ENCODE peak calls at places on chromosomes 12 and 14, in eight cellular contexts. One of them, this sample, is unnamed.

GRCh38 chr12:84506317-84506716 is 406.3 kb downstream of the SLC6A15 start:
- DNase-seq in T-helper 2 cell: no peak
- DNase-seq in activated CD4-positive, alpha-beta T cell treated with anti-CD3 and anti-CD28 coated beads, Interleukin-2, amount 10 ng/mL, durations not matched to agents 7 days and 5 days: no peak
- DNase-seq in right cardiac atrium: peak
- DNase-seq in activated T-cell treated with anti-CD3 and anti-CD28 coated beads for 1 hour: no peak
- DNase-seq in AG04449: no peak
- DNase-seq in activated CD4-positive, CD25-positive, alpha-beta regulatory T cell: no peak
- DNase-seq in left lobe of liver: no peak
- DNase-seq in this sample: no peak

GRCh38 chr14:71693373-71693772 is 238.9 kb upstream of the RGS6 start:
- DNase-seq in T-helper 2 cell: no peak
- DNase-seq in activated CD4-positive, alpha-beta T cell treated with anti-CD3 and anti-CD28 coated beads, Interleukin-2, amount 10 ng/mL, durations not matched to agents 7 days and 5 days: peak
- DNase-seq in right cardiac atrium: no peak
- DNase-seq in activated T-cell treated with anti-CD3 and anti-CD28 coated beads for 1 hour: no peak
- DNase-seq in AG04449: peak
- DNase-seq in activated CD4-positive, CD25-positive, alpha-beta regulatory T cell: no peak
- DNase-seq in left lobe of liver: no peak
- DNase-seq in this sample: no peak

GRCh38 chr12:2375871-2376270 is 323.1 kb downstream of the CACNA1C start:
- DNase-seq in T-helper 2 cell: no peak
- DNase-seq in activated CD4-positive, alpha-beta T cell treated with anti-CD3 and anti-CD28 coated beads, Interleukin-2, amount 10 ng/mL, durations not matched to agents 7 days and 5 days: no peak
- DNase-seq in right cardiac atrium: no peak
- DNase-seq in activated T-cell treated with anti-CD3 and anti-CD28 coated beads for 1 hour: no peak
- DNase-seq in AG04449: no peak
- DNase-seq in activated CD4-positive, CD25-positive, alpha-beta regulatory T cell: no peak
- DNase-seq in left lobe of liver: no peak
- DNase-seq in this sample: peak

GRCh38 chr14:53953002-53953827 is 3.4 kb downstream of the BMP4 start:
- DNase-seq in T-helper 2 cell: no peak
- DNase-seq in activated CD4-positive, alpha-beta T cell treated with anti-CD3 and anti-CD28 coated beads, Interleukin-2, amount 10 ng/mL, durations not matched to agents 7 days and 5 days: no peak
- DNase-seq in right cardiac atrium: peak
- DNase-seq in activated T-cell treated with anti-CD3 and anti-CD28 coated beads for 1 hour: no peak
- DNase-seq in AG04449: no peak
- DNase-seq in activated CD4-positive, CD25-positive, alpha-beta regulatory T cell: no peak
- DNase-seq in left lobe of liver: peak
- DNase-seq in this sample: no peak

GRCh38 chr14:102722646-102723045 is 54.6 kb upstream of the TRAF3 start:
- DNase-seq in T-helper 2 cell: no peak
- DNase-seq in activated CD4-positive, alpha-beta T cell treated with anti-CD3 and anti-CD28 coated beads, Interleukin-2, amount 10 ng/mL, durations not matched to agents 7 days and 5 days: no peak
- DNase-seq in right cardiac atrium: no peak
- DNase-seq in activated T-cell treated with anti-CD3 and anti-CD28 coated beads for 1 hour: no peak
- DNase-seq in AG04449: no peak
- DNase-seq in activated CD4-positive, CD25-positive, alpha-beta regulatory T cell: no peak
- DNase-seq in left lobe of liver: no peak
- DNase-seq in this sample: no peak

GRCh38 chr14:69789118-69789640 is 7.9 kb downstream of the SLC10A1 start:
- DNase-seq in T-helper 2 cell: no peak
- DNase-seq in activated CD4-positive, alpha-beta T cell treated with anti-CD3 and anti-CD28 coated beads, Interleukin-2, amount 10 ng/mL, durations not matched to agents 7 days and 5 days: no peak
- DNase-seq in right cardiac atrium: no peak
- DNase-seq in activated T-cell treated with anti-CD3 and anti-CD28 coated beads for 1 hour: no peak
- DNase-seq in AG04449: no peak
- DNase-seq in activated CD4-positive, CD25-positive, alpha-beta regulatory T cell: no peak
- DNase-seq in left lobe of liver: no peak
- DNase-seq in this sample: no peak

GRCh38 chr14:78253986-78254385 is 83.8 kb downstream of the NRXN3 start:
- DNase-seq in T-helper 2 cell: no peak
- DNase-seq in activated CD4-positive, alpha-beta T cell treated with anti-CD3 and anti-CD28 coated beads, Interleukin-2, amount 10 ng/mL, durations not matched to agents 7 days and 5 days: no peak
- DNase-seq in right cardiac atrium: no peak
- DNase-seq in activated T-cell treated with anti-CD3 and anti-CD28 coated beads for 1 hour: no peak
- DNase-seq in AG04449: peak
- DNase-seq in activated CD4-positive, CD25-positive, alpha-beta regulatory T cell: no peak
- DNase-seq in left lobe of liver: no peak
- DNase-seq in this sample: no peak

GRCh38 chr12:54378791-54379400 is 5.6 kb downstream of the ZNF385A start:
- DNase-seq in T-helper 2 cell: no peak
- DNase-seq in activated CD4-positive, alpha-beta T cell treated with anti-CD3 and anti-CD28 coated beads, Interleukin-2, amount 10 ng/mL, durations not matched to agents 7 days and 5 days: no peak
- DNase-seq in right cardiac atrium: peak
- DNase-seq in activated T-cell treated with anti-CD3 and anti-CD28 coated beads for 1 hour: no peak
- DNase-seq in AG04449: no peak
- DNase-seq in activated CD4-positive, CD25-positive, alpha-beta regulatory T cell: no peak
- DNase-seq in left lobe of liver: peak
- DNase-seq in this sample: no peak

GRCh38 chr14:53772936-53773335 is 183.7 kb downstream of the BMP4 start:
- DNase-seq in T-helper 2 cell: no peak
- DNase-seq in activated CD4-positive, alpha-beta T cell treated with anti-CD3 and anti-CD28 coated beads, Interleukin-2, amount 10 ng/mL, durations not matched to agents 7 days and 5 days: no peak
- DNase-seq in right cardiac atrium: no peak
- DNase-seq in activated T-cell treated with anti-CD3 and anti-CD28 coated beads for 1 hour: no peak
- DNase-seq in AG04449: no peak
- DNase-seq in activated CD4-positive, CD25-positive, alpha-beta regulatory T cell: no peak
- DNase-seq in left lobe of liver: no peak
- DNase-seq in this sample: no peak

GRCh38 chr12:14959126-14959440 is 2.3 kb downstream of the ARHGDIB start:
- DNase-seq in T-helper 2 cell: no peak
- DNase-seq in activated CD4-positive, alpha-beta T cell treated with anti-CD3 and anti-CD28 coated beads, Interleukin-2, amount 10 ng/mL, durations not matched to agents 7 days and 5 days: no peak
- DNase-seq in right cardiac atrium: no peak
- DNase-seq in activated T-cell treated with anti-CD3 and anti-CD28 coated beads for 1 hour: no peak
- DNase-seq in AG04449: no peak
- DNase-seq in activated CD4-positive, CD25-positive, alpha-beta regulatory T cell: no peak
- DNase-seq in left lobe of liver: no peak
- DNase-seq in this sample: no peak

GRCh38 chr12:132941336-132941954 is 14.7 kb downstream of the ZNF605 start:
- DNase-seq in T-helper 2 cell: no peak
- DNase-seq in activated CD4-positive, alpha-beta T cell treated with anti-CD3 and anti-CD28 coated beads, Interleukin-2, amount 10 ng/mL, durations not matched to agents 7 days and 5 days: no peak
- DNase-seq in right cardiac atrium: no peak
- DNase-seq in activated T-cell treated with anti-CD3 and anti-CD28 coated beads for 1 hour: no peak
- DNase-seq in AG04449: no peak
- DNase-seq in activated CD4-positive, CD25-positive, alpha-beta regulatory T cell: no peak
- DNase-seq in left lobe of liver: no peak
- DNase-seq in this sample: no peak

GRCh38 chr12:39852346-39852745 is 232.7 kb upstream of the ABCD2 start:
- DNase-seq in T-helper 2 cell: no peak
- DNase-seq in activated CD4-positive, alpha-beta T cell treated with anti-CD3 and anti-CD28 coated beads, Interleukin-2, amount 10 ng/mL, durations not matched to agents 7 days and 5 days: no peak
- DNase-seq in right cardiac atrium: no peak
- DNase-seq in activated T-cell treated with anti-CD3 and anti-CD28 coated beads for 1 hour: no peak
- DNase-seq in AG04449: no peak
- DNase-seq in activated CD4-positive, CD25-positive, alpha-beta regulatory T cell: no peak
- DNase-seq in left lobe of liver: no peak
- DNase-seq in this sample: no peak

GRCh38 chr14:36383674-36384421 is 63.4 kb upstream of the MBIP start:
- DNase-seq in T-helper 2 cell: no peak
- DNase-seq in activated CD4-positive, alpha-beta T cell treated with anti-CD3 and anti-CD28 coated beads, Interleukin-2, amount 10 ng/mL, durations not matched to agents 7 days and 5 days: no peak
- DNase-seq in right cardiac atrium: peak
- DNase-seq in activated T-cell treated with anti-CD3 and anti-CD28 coated beads for 1 hour: no peak
- DNase-seq in AG04449: no peak
- DNase-seq in activated CD4-positive, CD25-positive, alpha-beta regulatory T cell: no peak
- DNase-seq in left lobe of liver: no peak
- DNase-seq in this sample: peak

GRCh38 chr12:11162494-11162893 is 8.5 kb upstream of the SMIM10L1 start:
- DNase-seq in T-helper 2 cell: no peak
- DNase-seq in activated CD4-positive, alpha-beta T cell treated with anti-CD3 and anti-CD28 coated beads, Interleukin-2, amount 10 ng/mL, durations not matched to agents 7 days and 5 days: no peak
- DNase-seq in right cardiac atrium: no peak
- DNase-seq in activated T-cell treated with anti-CD3 and anti-CD28 coated beads for 1 hour: no peak
- DNase-seq in AG04449: no peak
- DNase-seq in activated CD4-positive, CD25-positive, alpha-beta regulatory T cell: no peak
- DNase-seq in left lobe of liver: no peak
- DNase-seq in this sample: no peak

GRCh38 chr14:94180655-94181271 is 6.6 kb downstream of the PPP4R4 start:
- DNase-seq in T-helper 2 cell: no peak
- DNase-seq in activated CD4-positive, alpha-beta T cell treated with anti-CD3 and anti-CD28 coated beads, Interleukin-2, amount 10 ng/mL, durations not matched to agents 7 days and 5 days: peak
- DNase-seq in right cardiac atrium: no peak
- DNase-seq in activated T-cell treated with anti-CD3 and anti-CD28 coated beads for 1 hour: no peak
- DNase-seq in AG04449: no peak
- DNase-seq in activated CD4-positive, CD25-positive, alpha-beta regulatory T cell: no peak
- DNase-seq in left lobe of liver: no peak
- DNase-seq in this sample: no peak

GRCh38 chr14:100375273-100375962 is 52.3 kb downstream of the SLC25A47 start:
- DNase-seq in T-helper 2 cell: peak
- DNase-seq in activated CD4-positive, alpha-beta T cell treated with anti-CD3 and anti-CD28 coated beads, Interleukin-2, amount 10 ng/mL, durations not matched to agents 7 days and 5 days: peak
- DNase-seq in right cardiac atrium: peak
- DNase-seq in activated T-cell treated with anti-CD3 and anti-CD28 coated beads for 1 hour: no peak
- DNase-seq in AG04449: peak
- DNase-seq in activated CD4-positive, CD25-positive, alpha-beta regulatory T cell: peak
- DNase-seq in left lobe of liver: peak
- DNase-seq in this sample: peak

GRCh38 chr14:76931629-76932402 is 96.7 kb downstream of the IRF2BPL start:
- DNase-seq in T-helper 2 cell: no peak
- DNase-seq in activated CD4-positive, alpha-beta T cell treated with anti-CD3 and anti-CD28 coated beads, Interleukin-2, amount 10 ng/mL, durations not matched to agents 7 days and 5 days: no peak
- DNase-seq in right cardiac atrium: no peak
- DNase-seq in activated T-cell treated with anti-CD3 and anti-CD28 coated beads for 1 hour: no peak
- DNase-seq in AG04449: no peak
- DNase-seq in activated CD4-positive, CD25-positive, alpha-beta regulatory T cell: no peak
- DNase-seq in left lobe of liver: no peak
- DNase-seq in this sample: no peak

GRCh38 chr14:20469890-20470858 is 968 bp downstream of the PNP start:
- DNase-seq in T-helper 2 cell: peak
- DNase-seq in activated CD4-positive, alpha-beta T cell treated with anti-CD3 and anti-CD28 coated beads, Interleukin-2, amount 10 ng/mL, durations not matched to agents 7 days and 5 days: peak
- DNase-seq in right cardiac atrium: peak
- DNase-seq in activated T-cell treated with anti-CD3 and anti-CD28 coated beads for 1 hour: no peak
- DNase-seq in AG04449: no peak
- DNase-seq in activated CD4-positive, CD25-positive, alpha-beta regulatory T cell: peak
- DNase-seq in left lobe of liver: peak
- DNase-seq in this sample: peak

GRCh38 chr12:66199141-66199540 is 10.1 kb downstream of the IRAK3 start:
- DNase-seq in T-helper 2 cell: no peak
- DNase-seq in activated CD4-positive, alpha-beta T cell treated with anti-CD3 and anti-CD28 coated beads, Interleukin-2, amount 10 ng/mL, durations not matched to agents 7 days and 5 days: no peak
- DNase-seq in right cardiac atrium: no peak
- DNase-seq in activated T-cell treated with anti-CD3 and anti-CD28 coated beads for 1 hour: no peak
- DNase-seq in AG04449: no peak
- DNase-seq in activated CD4-positive, CD25-positive, alpha-beta regulatory T cell: no peak
- DNase-seq in left lobe of liver: no peak
- DNase-seq in this sample: no peak

GRCh38 chr12:117236456-117237001 is 46.3 kb upstream of the FBXO21 start:
- DNase-seq in T-helper 2 cell: peak
- DNase-seq in activated CD4-positive, alpha-beta T cell treated with anti-CD3 and anti-CD28 coated beads, Interleukin-2, amount 10 ng/mL, durations not matched to agents 7 days and 5 days: peak
- DNase-seq in right cardiac atrium: peak
- DNase-seq in activated T-cell treated with anti-CD3 and anti-CD28 coated beads for 1 hour: peak
- DNase-seq in AG04449: no peak
- DNase-seq in activated CD4-positive, CD25-positive, alpha-beta regulatory T cell: peak
- DNase-seq in left lobe of liver: peak
- DNase-seq in this sample: no peak

GRCh38 chr12:67790660-67791059 is 142.1 kb downstream of the DYRK2 start:
- DNase-seq in T-helper 2 cell: no peak
- DNase-seq in activated CD4-positive, alpha-beta T cell treated with anti-CD3 and anti-CD28 coated beads, Interleukin-2, amount 10 ng/mL, durations not matched to agents 7 days and 5 days: no peak
- DNase-seq in right cardiac atrium: no peak
- DNase-seq in activated T-cell treated with anti-CD3 and anti-CD28 coated beads for 1 hour: no peak
- DNase-seq in AG04449: no peak
- DNase-seq in activated CD4-positive, CD25-positive, alpha-beta regulatory T cell: no peak
- DNase-seq in left lobe of liver: no peak
- DNase-seq in this sample: no peak

GRCh38 chr12:84924956-84925355 is 12.4 kb upstream of the SLC6A15 start:
- DNase-seq in T-helper 2 cell: no peak
- DNase-seq in activated CD4-positive, alpha-beta T cell treated with anti-CD3 and anti-CD28 coated beads, Interleukin-2, amount 10 ng/mL, durations not matched to agents 7 days and 5 days: no peak
- DNase-seq in right cardiac atrium: no peak
- DNase-seq in activated T-cell treated with anti-CD3 and anti-CD28 coated beads for 1 hour: no peak
- DNase-seq in AG04449: no peak
- DNase-seq in activated CD4-positive, CD25-positive, alpha-beta regulatory T cell: no peak
- DNase-seq in left lobe of liver: no peak
- DNase-seq in this sample: no peak

GRCh38 chr12:96906849-96907664 is at the start of gene NEDD1:
- DNase-seq in T-helper 2 cell: peak
- DNase-seq in activated CD4-positive, alpha-beta T cell treated with anti-CD3 and anti-CD28 coated beads, Interleukin-2, amount 10 ng/mL, durations not matched to agents 7 days and 5 days: peak
- DNase-seq in right cardiac atrium: peak
- DNase-seq in activated T-cell treated with anti-CD3 and anti-CD28 coated beads for 1 hour: peak
- DNase-seq in AG04449: no peak
- DNase-seq in activated CD4-positive, CD25-positive, alpha-beta regulatory T cell: peak
- DNase-seq in left lobe of liver: peak
- DNase-seq in this sample: peak

GRCh38 chr12:80531646-80532045 is 87.6 kb downstream of the PTPRQ start:
- DNase-seq in T-helper 2 cell: no peak
- DNase-seq in activated CD4-positive, alpha-beta T cell treated with anti-CD3 and anti-CD28 coated beads, Interleukin-2, amount 10 ng/mL, durations not matched to agents 7 days and 5 days: no peak
- DNase-seq in right cardiac atrium: no peak
- DNase-seq in activated T-cell treated with anti-CD3 and anti-CD28 coated beads for 1 hour: no peak
- DNase-seq in AG04449: no peak
- DNase-seq in activated CD4-positive, CD25-positive, alpha-beta regulatory T cell: no peak
- DNase-seq in left lobe of liver: no peak
- DNase-seq in this sample: no peak

GRCh38 chr14:75615200-75615599 is 36.8 kb downstream of the FLVCR2 start:
- DNase-seq in T-helper 2 cell: no peak
- DNase-seq in activated CD4-positive, alpha-beta T cell treated with anti-CD3 and anti-CD28 coated beads, Interleukin-2, amount 10 ng/mL, durations not matched to agents 7 days and 5 days: no peak
- DNase-seq in right cardiac atrium: no peak
- DNase-seq in activated T-cell treated with anti-CD3 and anti-CD28 coated beads for 1 hour: no peak
- DNase-seq in AG04449: no peak
- DNase-seq in activated CD4-positive, CD25-positive, alpha-beta regulatory T cell: no peak
- DNase-seq in left lobe of liver: no peak
- DNase-seq in this sample: no peak

GRCh38 chr12:2258035-2258434 is 205.2 kb downstream of the CACNA1C start:
- DNase-seq in T-helper 2 cell: no peak
- DNase-seq in activated CD4-positive, alpha-beta T cell treated with anti-CD3 and anti-CD28 coated beads, Interleukin-2, amount 10 ng/mL, durations not matched to agents 7 days and 5 days: no peak
- DNase-seq in right cardiac atrium: no peak
- DNase-seq in activated T-cell treated with anti-CD3 and anti-CD28 coated beads for 1 hour: no peak
- DNase-seq in AG04449: no peak
- DNase-seq in activated CD4-positive, CD25-positive, alpha-beta regulatory T cell: no peak
- DNase-seq in left lobe of liver: no peak
- DNase-seq in this sample: no peak

GRCh38 chr12:45388545-45388944 is 172.7 kb downstream of the ANO6 start:
- DNase-seq in T-helper 2 cell: no peak
- DNase-seq in activated CD4-positive, alpha-beta T cell treated with anti-CD3 and anti-CD28 coated beads, Interleukin-2, amount 10 ng/mL, durations not matched to agents 7 days and 5 days: no peak
- DNase-seq in right cardiac atrium: no peak
- DNase-seq in activated T-cell treated with anti-CD3 and anti-CD28 coated beads for 1 hour: no peak
- DNase-seq in AG04449: no peak
- DNase-seq in activated CD4-positive, CD25-positive, alpha-beta regulatory T cell: no peak
- DNase-seq in left lobe of liver: no peak
- DNase-seq in this sample: no peak

GRCh38 chr12:110104188-110104969 is 19.8 kb upstream of the IFT81 start:
- DNase-seq in T-helper 2 cell: no peak
- DNase-seq in activated CD4-positive, alpha-beta T cell treated with anti-CD3 and anti-CD28 coated beads, Interleukin-2, amount 10 ng/mL, durations not matched to agents 7 days and 5 days: no peak
- DNase-seq in right cardiac atrium: no peak
- DNase-seq in activated T-cell treated with anti-CD3 and anti-CD28 coated beads for 1 hour: no peak
- DNase-seq in AG04449: no peak
- DNase-seq in activated CD4-positive, CD25-positive, alpha-beta regulatory T cell: no peak
- DNase-seq in left lobe of liver: peak
- DNase-seq in this sample: peak

GRCh38 chr12:115813256-115813655 is 464.2 kb downstream of the MED13L start:
- DNase-seq in T-helper 2 cell: no peak
- DNase-seq in activated CD4-positive, alpha-beta T cell treated with anti-CD3 and anti-CD28 coated beads, Interleukin-2, amount 10 ng/mL, durations not matched to agents 7 days and 5 days: no peak
- DNase-seq in right cardiac atrium: no peak
- DNase-seq in activated T-cell treated with anti-CD3 and anti-CD28 coated beads for 1 hour: no peak
- DNase-seq in AG04449: no peak
- DNase-seq in activated CD4-positive, CD25-positive, alpha-beta regulatory T cell: no peak
- DNase-seq in left lobe of liver: no peak
- DNase-seq in this sample: no peak

GRCh38 chr12:131672941-131673330 is 38.0 kb upstream of the SFSWAP start:
- DNase-seq in T-helper 2 cell: no peak
- DNase-seq in activated CD4-positive, alpha-beta T cell treated with anti-CD3 and anti-CD28 coated beads, Interleukin-2, amount 10 ng/mL, durations not matched to agents 7 days and 5 days: no peak
- DNase-seq in right cardiac atrium: no peak
- DNase-seq in activated T-cell treated with anti-CD3 and anti-CD28 coated beads for 1 hour: no peak
- DNase-seq in AG04449: no peak
- DNase-seq in activated CD4-positive, CD25-positive, alpha-beta regulatory T cell: no peak
- DNase-seq in left lobe of liver: no peak
- DNase-seq in this sample: no peak

This sample was measured in ascending aorta.